ENCODE peak calls at places on chromosomes 7 and 10, in nine cellular contexts. V is NCI-H1105 treated with DMSO at 0.1 percent for 48 hours; S is activated naive CD4-positive, alpha-beta T cell; E is Peyer's patch; I is GM23248; R is AG20443; W is AG08395; C is cardiac muscle cell; K is GDM1. M is an unnamed sample.

GRCh38 chr7:157827045-157827862 is 490.4 kb downstream of the DNAJB6 start:
- DNase-seq in C (no peak), I (no peak), V (no peak), S (peak), K (no peak), R (no peak), W (no peak), E (peak), M (no peak)

GRCh38 chr7:23043441-23043840 is 29.5 kb upstream of the HYCC1 start:
- DNase-seq in V (no peak), S (no peak), E (no peak), K (no peak), I (peak), W (no peak), R (peak), C (no peak), M (no peak)

GRCh38 chr10:131726967-131727366 is 173.8 kb upstream of the PPP2R2D start:
- DNase-seq in W (no peak), I (no peak), R (no peak), E (peak), K (no peak), V (no peak), C (no peak), S (no peak), M (no peak)

GRCh38 chr10:14486777-14487510 is 156.2 kb upstream of the FRMD4A start:
- DNase-seq in C (no peak), R (no peak), V (peak), S (no peak), I (no peak), E (no peak), K (no peak), W (no peak), M (peak)

GRCh38 chr7:102096706-102097427 is 189.8 kb upstream of the SH2B2 start:
- DNase-seq in W (no peak), I (no peak), K (no peak), C (no peak), R (no peak), V (no peak), E (no peak), S (no peak), M (no peak)

GRCh38 chr7:138000081-138000701 is 1.7 kb downstream of the CREB3L2 start:
- DNase-seq in C (peak), R (peak), I (peak), W (peak), S (no peak), K (peak), V (no peak), E (no peak), M (peak)

GRCh38 chr10:119942973-119943372 is 50.4 kb downstream of the SEC23IP start:
- DNase-seq in K (no peak), V (no peak), C (no peak), E (no peak), R (no peak), W (no peak), S (no peak), I (peak), M (peak)

GRCh38 chr7:101218236-101219130 is 518 bp downstream of the ZNHIT1 start:
- DNase-seq in I (peak), E (no peak), V (no peak), W (no peak), S (no peak), C (no peak), R (no peak), K (no peak), M (peak)

GRCh38 chr10:132787253-132788179 is 1.6 kb upstream of the NKX6-2 start:
- DNase-seq in K (no peak), S (no peak), I (no peak), W (no peak), C (no peak), R (no peak), V (no peak), E (no peak), M (no peak)

GRCh38 chr7:7696458-7697119 is 21.8 kb downstream of the RPA3 start:
- DNase-seq in R (peak), W (peak), V (no peak), C (no peak), K (no peak), I (peak), E (no peak), S (no peak), M (peak)

GRCh38 chr7:116772423-116772852 is 89.9 kb upstream of the CAPZA2 start:
- DNase-seq in S (no peak), I (peak), V (no peak), C (peak), W (peak), K (no peak), R (peak), E (no peak), M (peak)

GRCh38 chr7:26397326-26397725 is 105.7 kb downstream of the SNX10 start:
- DNase-seq in C (no peak), E (no peak), W (no peak), S (no peak), K (no peak), I (no peak), R (no peak), V (no peak), M (no peak)

GRCh38 chr7:151271699-151272355 is 23.3 kb upstream of the SMARCD3 start:
- DNase-seq in C (peak), I (peak), S (no peak), K (no peak), W (peak), E (no peak), V (no peak), R (peak), M (peak)

GRCh38 chr10:8967004-8967530 is 912.6 kb downstream of the GATA3 start:
- DNase-seq in R (no peak), W (no peak), I (no peak), K (no peak), E (no peak), S (no peak), C (no peak), V (no peak), M (no peak)

GRCh38 chr7:127967276-127967675 is 64.0 kb downstream of the LRRC4 start:
- DNase-seq in S (no peak), E (no peak), W (no peak), R (no peak), I (no peak), K (no peak), C (no peak), V (no peak), M (no peak)

GRCh38 chr10:30007406-30007805 is 52.0 kb downstream of the JCAD start:
- DNase-seq in K (no peak), V (no peak), C (no peak), R (no peak), E (no peak), S (no peak), I (no peak), W (no peak), M (no peak)

GRCh38 chr7:27961255-27961654 is 219.3 kb downstream of the JAZF1 start:
- DNase-seq in I (peak), C (peak), E (no peak), K (no peak), V (no peak), R (peak), S (no peak), W (peak), M (peak)

GRCh38 chr7:17108049-17108584 is 190.3 kb upstream of the AHR start:
- DNase-seq in S (no peak), R (no peak), I (no peak), K (no peak), E (no peak), W (no peak), C (no peak), V (no peak), M (no peak)

GRCh38 chr7:45000096-45001032 is at the start of gene CCM2:
- DNase-seq in C (peak), K (no peak), S (no peak), V (peak), E (no peak), W (peak), R (peak), I (peak), M (peak)

GRCh38 chr7:127890726-127891125 is 140.5 kb downstream of the LRRC4 start:
- DNase-seq in I (no peak), V (no peak), S (no peak), E (no peak), R (no peak), C (no peak), W (no peak), K (no peak), M (no peak)

GRCh38 chr10:78778446-78779338 is 290.1 kb upstream of the ZMIZ1 start:
- DNase-seq in W (no peak), E (peak), R (no peak), I (no peak), K (no peak), S (no peak), C (no peak), V (no peak), M (no peak)

GRCh38 chr10:73414230-73414981 is 548 bp upstream of the ANXA7 start:
- DNase-seq in W (no peak), V (peak), S (no peak), I (peak), K (no peak), E (no peak), R (no peak), C (no peak), M (no peak)

GRCh38 chr7:4134631-4135030 is 547.5 kb upstream of the FOXK1 start:
- DNase-seq in R (no peak), C (no peak), W (no peak), S (no peak), I (no peak), K (no peak), V (no peak), E (peak), M (no peak)

GRCh38 chr10:132877473-132877872 is 64.9 kb downstream of the CFAP46 start:
- DNase-seq in C (no peak), I (no peak), E (no peak), V (no peak), R (no peak), S (no peak), W (no peak), K (no peak), M (no peak)

GRCh38 chr7:21844742-21845141 is 101.0 kb downstream of the CDCA7L start:
- DNase-seq in C (peak), V (no peak), W (no peak), S (no peak), E (no peak), R (no peak), K (no peak), I (no peak), M (no peak)

GRCh38 chr10:75658496-75658895 is 227.1 kb downstream of the LRMDA start:
- DNase-seq in E (no peak), S (no peak), R (no peak), V (no peak), K (no peak), I (no peak), W (no peak), C (no peak), M (no peak)

GRCh38 chr10:72337039-72337629 is 17.6 kb downstream of the DNAJB12 start:
- DNase-seq in I (peak), V (peak), W (peak), E (peak), K (peak), C (peak), S (peak), R (peak), M (peak)

GRCh38 chr10:16674147-16674703 is 143.0 kb downstream of the RSU1 start:
- DNase-seq in V (peak), I (no peak), K (no peak), W (no peak), S (no peak), E (no peak), R (no peak), C (no peak), M (no peak)

GRCh38 chr7:131424219-131424822 is 96.6 kb downstream of the MKLN1 start:
- DNase-seq in W (peak), R (peak), E (no peak), I (peak), S (no peak), K (no peak), C (peak), V (peak), M (peak)

GRCh38 chr10:30359373-30360206 is 10.5 kb upstream of the MTPAP start:
- DNase-seq in C (peak), V (peak), R (peak), E (peak), I (peak), S (peak), K (peak), W (peak), M (peak)

M was measured in IMR-90.